ENCODE peak calls at places on chromosomes 11 and 22, in nine cellular contexts. One of them, this sample, is unnamed.

GRCh38 chr11:66289548-66290331 is 797 bp upstream of the YIF1A start:
- DNase-seq in smooth muscle cell of the brain vasculature: no peak
- DNase-seq in COR-L47: peak
- DNase-seq in AG20443: peak
- DNase-seq in stimulated activated CD4-positive, alpha-beta T cell treated with anti-CD3 and anti-CD28 coated beads, Interleukin-2, amount 100 ng/mL, for 48 hours: peak
- DNase-seq in EH: no peak
- DNase-seq in activated CD4-positive, alpha-beta T cell treated with anti-CD3 and anti-CD28 coated beads, Interleukin-2, amount 50 U/mL, for 1 hour: peak
- DNase-seq in activated T-cell treated with anti-CD3 and anti-CD28 coated beads, Interleukin-2, amount 50 U/mL, for 48 hours: peak
- DNase-seq in effector memory CD4-positive, alpha-beta T cell: no peak
- DNase-seq in this sample: no peak

GRCh38 chr11:103327721-103328120 is 218.5 kb downstream of the DYNC2H1 start:
- DNase-seq in smooth muscle cell of the brain vasculature: no peak
- DNase-seq in COR-L47: no peak
- DNase-seq in AG20443: no peak
- DNase-seq in stimulated activated CD4-positive, alpha-beta T cell treated with anti-CD3 and anti-CD28 coated beads, Interleukin-2, amount 100 ng/mL, for 48 hours: no peak
- DNase-seq in EH: no peak
- DNase-seq in activated CD4-positive, alpha-beta T cell treated with anti-CD3 and anti-CD28 coated beads, Interleukin-2, amount 50 U/mL, for 1 hour: no peak
- DNase-seq in activated T-cell treated with anti-CD3 and anti-CD28 coated beads, Interleukin-2, amount 50 U/mL, for 48 hours: no peak
- DNase-seq in effector memory CD4-positive, alpha-beta T cell: no peak
- DNase-seq in this sample: no peak

GRCh38 chr22:20998411-20999336 is 3.2 kb downstream of the THAP7 start:
- DNase-seq in smooth muscle cell of the brain vasculature: no peak
- DNase-seq in COR-L47: no peak
- DNase-seq in AG20443: no peak
- DNase-seq in stimulated activated CD4-positive, alpha-beta T cell treated with anti-CD3 and anti-CD28 coated beads, Interleukin-2, amount 100 ng/mL, for 48 hours: no peak
- DNase-seq in EH: no peak
- DNase-seq in activated CD4-positive, alpha-beta T cell treated with anti-CD3 and anti-CD28 coated beads, Interleukin-2, amount 50 U/mL, for 1 hour: no peak
- DNase-seq in activated T-cell treated with anti-CD3 and anti-CD28 coated beads, Interleukin-2, amount 50 U/mL, for 48 hours: peak
- DNase-seq in effector memory CD4-positive, alpha-beta T cell: no peak
- DNase-seq in this sample: no peak

GRCh38 chr11:74925281-74925680 is 23.6 kb downstream of the XRRA1 start:
- DNase-seq in smooth muscle cell of the brain vasculature: no peak
- DNase-seq in COR-L47: no peak
- DNase-seq in AG20443: peak
- DNase-seq in stimulated activated CD4-positive, alpha-beta T cell treated with anti-CD3 and anti-CD28 coated beads, Interleukin-2, amount 100 ng/mL, for 48 hours: no peak
- DNase-seq in EH: peak
- DNase-seq in activated CD4-positive, alpha-beta T cell treated with anti-CD3 and anti-CD28 coated beads, Interleukin-2, amount 50 U/mL, for 1 hour: no peak
- DNase-seq in activated T-cell treated with anti-CD3 and anti-CD28 coated beads, Interleukin-2, amount 50 U/mL, for 48 hours: no peak
- DNase-seq in effector memory CD4-positive, alpha-beta T cell: no peak
- DNase-seq in this sample: no peak

GRCh38 chr11:130190371-130190881 is 30.8 kb downstream of the ST14 start:
- DNase-seq in smooth muscle cell of the brain vasculature: no peak
- DNase-seq in COR-L47: peak
- DNase-seq in AG20443: no peak
- DNase-seq in stimulated activated CD4-positive, alpha-beta T cell treated with anti-CD3 and anti-CD28 coated beads, Interleukin-2, amount 100 ng/mL, for 48 hours: no peak
- DNase-seq in EH: no peak
- DNase-seq in activated CD4-positive, alpha-beta T cell treated with anti-CD3 and anti-CD28 coated beads, Interleukin-2, amount 50 U/mL, for 1 hour: no peak
- DNase-seq in activated T-cell treated with anti-CD3 and anti-CD28 coated beads, Interleukin-2, amount 50 U/mL, for 48 hours: no peak
- DNase-seq in effector memory CD4-positive, alpha-beta T cell: no peak
- DNase-seq in this sample: no peak

GRCh38 chr22:21735198-21736083 is at the start of gene YPEL1:
- DNase-seq in smooth muscle cell of the brain vasculature: peak
- DNase-seq in COR-L47: peak
- DNase-seq in AG20443: peak
- DNase-seq in stimulated activated CD4-positive, alpha-beta T cell treated with anti-CD3 and anti-CD28 coated beads, Interleukin-2, amount 100 ng/mL, for 48 hours: peak
- DNase-seq in EH: peak
- DNase-seq in activated CD4-positive, alpha-beta T cell treated with anti-CD3 and anti-CD28 coated beads, Interleukin-2, amount 50 U/mL, for 1 hour: peak
- DNase-seq in activated T-cell treated with anti-CD3 and anti-CD28 coated beads, Interleukin-2, amount 50 U/mL, for 48 hours: peak
- DNase-seq in effector memory CD4-positive, alpha-beta T cell: peak
- DNase-seq in this sample: peak

GRCh38 chr11:116792869-116793475 is 1.3 kb upstream of the APOA5 start:
- DNase-seq in smooth muscle cell of the brain vasculature: no peak
- DNase-seq in COR-L47: no peak
- DNase-seq in AG20443: peak
- DNase-seq in stimulated activated CD4-positive, alpha-beta T cell treated with anti-CD3 and anti-CD28 coated beads, Interleukin-2, amount 100 ng/mL, for 48 hours: no peak
- DNase-seq in EH: peak
- DNase-seq in activated CD4-positive, alpha-beta T cell treated with anti-CD3 and anti-CD28 coated beads, Interleukin-2, amount 50 U/mL, for 1 hour: no peak
- DNase-seq in activated T-cell treated with anti-CD3 and anti-CD28 coated beads, Interleukin-2, amount 50 U/mL, for 48 hours: no peak
- DNase-seq in effector memory CD4-positive, alpha-beta T cell: no peak
- DNase-seq in this sample: peak

GRCh38 chr22:39255449-39256185 is 10.8 kb upstream of the PDGFB start:
- DNase-seq in smooth muscle cell of the brain vasculature: no peak
- DNase-seq in COR-L47: no peak
- DNase-seq in AG20443: no peak
- DNase-seq in stimulated activated CD4-positive, alpha-beta T cell treated with anti-CD3 and anti-CD28 coated beads, Interleukin-2, amount 100 ng/mL, for 48 hours: no peak
- DNase-seq in EH: no peak
- DNase-seq in activated CD4-positive, alpha-beta T cell treated with anti-CD3 and anti-CD28 coated beads, Interleukin-2, amount 50 U/mL, for 1 hour: no peak
- DNase-seq in activated T-cell treated with anti-CD3 and anti-CD28 coated beads, Interleukin-2, amount 50 U/mL, for 48 hours: no peak
- DNase-seq in effector memory CD4-positive, alpha-beta T cell: no peak
- DNase-seq in this sample: no peak

GRCh38 chr11:2704896-2705606 is 5.3 kb upstream of the KCNQ1OT1 start:
- DNase-seq in smooth muscle cell of the brain vasculature: no peak
- DNase-seq in COR-L47: peak
- DNase-seq in AG20443: no peak
- DNase-seq in stimulated activated CD4-positive, alpha-beta T cell treated with anti-CD3 and anti-CD28 coated beads, Interleukin-2, amount 100 ng/mL, for 48 hours: no peak
- DNase-seq in EH: no peak
- DNase-seq in activated CD4-positive, alpha-beta T cell treated with anti-CD3 and anti-CD28 coated beads, Interleukin-2, amount 50 U/mL, for 1 hour: no peak
- DNase-seq in activated T-cell treated with anti-CD3 and anti-CD28 coated beads, Interleukin-2, amount 50 U/mL, for 48 hours: no peak
- DNase-seq in effector memory CD4-positive, alpha-beta T cell: no peak
- DNase-seq in this sample: no peak

GRCh38 chr11:35185696-35186095 is 46.7 kb downstream of the CD44 start:
- DNase-seq in smooth muscle cell of the brain vasculature: no peak
- DNase-seq in COR-L47: no peak
- DNase-seq in AG20443: peak
- DNase-seq in stimulated activated CD4-positive, alpha-beta T cell treated with anti-CD3 and anti-CD28 coated beads, Interleukin-2, amount 100 ng/mL, for 48 hours: no peak
- DNase-seq in EH: peak
- DNase-seq in activated CD4-positive, alpha-beta T cell treated with anti-CD3 and anti-CD28 coated beads, Interleukin-2, amount 50 U/mL, for 1 hour: no peak
- DNase-seq in activated T-cell treated with anti-CD3 and anti-CD28 coated beads, Interleukin-2, amount 50 U/mL, for 48 hours: no peak
- DNase-seq in effector memory CD4-positive, alpha-beta T cell: no peak
- DNase-seq in this sample: no peak

GRCh38 chr11:104700609-104701008 is 197.7 kb downstream of the CASP12 start:
- DNase-seq in smooth muscle cell of the brain vasculature: no peak
- DNase-seq in COR-L47: no peak
- DNase-seq in AG20443: peak
- DNase-seq in stimulated activated CD4-positive, alpha-beta T cell treated with anti-CD3 and anti-CD28 coated beads, Interleukin-2, amount 100 ng/mL, for 48 hours: no peak
- DNase-seq in EH: no peak
- DNase-seq in activated CD4-positive, alpha-beta T cell treated with anti-CD3 and anti-CD28 coated beads, Interleukin-2, amount 50 U/mL, for 1 hour: no peak
- DNase-seq in activated T-cell treated with anti-CD3 and anti-CD28 coated beads, Interleukin-2, amount 50 U/mL, for 48 hours: no peak
- DNase-seq in effector memory CD4-positive, alpha-beta T cell: no peak
- DNase-seq in this sample: peak

GRCh38 chr11:34052608-34053160 is 1.2 kb downstream of the CAPRIN1 start:
- DNase-seq in smooth muscle cell of the brain vasculature: no peak
- DNase-seq in COR-L47: peak
- DNase-seq in AG20443: no peak
- DNase-seq in stimulated activated CD4-positive, alpha-beta T cell treated with anti-CD3 and anti-CD28 coated beads, Interleukin-2, amount 100 ng/mL, for 48 hours: peak
- DNase-seq in EH: peak
- DNase-seq in activated CD4-positive, alpha-beta T cell treated with anti-CD3 and anti-CD28 coated beads, Interleukin-2, amount 50 U/mL, for 1 hour: no peak
- DNase-seq in activated T-cell treated with anti-CD3 and anti-CD28 coated beads, Interleukin-2, amount 50 U/mL, for 48 hours: peak
- DNase-seq in effector memory CD4-positive, alpha-beta T cell: no peak
- DNase-seq in this sample: no peak

GRCh38 chr11:122773781-122774266 is 64.5 kb upstream of the CRTAM start:
- DNase-seq in smooth muscle cell of the brain vasculature: no peak
- DNase-seq in COR-L47: no peak
- DNase-seq in AG20443: no peak
- DNase-seq in stimulated activated CD4-positive, alpha-beta T cell treated with anti-CD3 and anti-CD28 coated beads, Interleukin-2, amount 100 ng/mL, for 48 hours: no peak
- DNase-seq in EH: no peak
- DNase-seq in activated CD4-positive, alpha-beta T cell treated with anti-CD3 and anti-CD28 coated beads, Interleukin-2, amount 50 U/mL, for 1 hour: no peak
- DNase-seq in activated T-cell treated with anti-CD3 and anti-CD28 coated beads, Interleukin-2, amount 50 U/mL, for 48 hours: no peak
- DNase-seq in effector memory CD4-positive, alpha-beta T cell: no peak
- DNase-seq in this sample: no peak

GRCh38 chr22:44831885-44832284 is 79.5 kb downstream of the ARHGAP8 start:
- DNase-seq in smooth muscle cell of the brain vasculature: no peak
- DNase-seq in COR-L47: no peak
- DNase-seq in AG20443: no peak
- DNase-seq in stimulated activated CD4-positive, alpha-beta T cell treated with anti-CD3 and anti-CD28 coated beads, Interleukin-2, amount 100 ng/mL, for 48 hours: no peak
- DNase-seq in EH: no peak
- DNase-seq in activated CD4-positive, alpha-beta T cell treated with anti-CD3 and anti-CD28 coated beads, Interleukin-2, amount 50 U/mL, for 1 hour: no peak
- DNase-seq in activated T-cell treated with anti-CD3 and anti-CD28 coated beads, Interleukin-2, amount 50 U/mL, for 48 hours: no peak
- DNase-seq in effector memory CD4-positive, alpha-beta T cell: no peak
- DNase-seq in this sample: no peak

GRCh38 chr22:18970180-18970947 is 34.3 kb upstream of the PRODH start:
- DNase-seq in smooth muscle cell of the brain vasculature: no peak
- DNase-seq in COR-L47: peak
- DNase-seq in AG20443: peak
- DNase-seq in stimulated activated CD4-positive, alpha-beta T cell treated with anti-CD3 and anti-CD28 coated beads, Interleukin-2, amount 100 ng/mL, for 48 hours: peak
- DNase-seq in EH: peak
- DNase-seq in activated CD4-positive, alpha-beta T cell treated with anti-CD3 and anti-CD28 coated beads, Interleukin-2, amount 50 U/mL, for 1 hour: no peak
- DNase-seq in activated T-cell treated with anti-CD3 and anti-CD28 coated beads, Interleukin-2, amount 50 U/mL, for 48 hours: peak
- DNase-seq in effector memory CD4-positive, alpha-beta T cell: no peak
- DNase-seq in this sample: no peak

GRCh38 chr11:113193894-113194293 is 120.5 kb upstream of the TTC12 start:
- DNase-seq in smooth muscle cell of the brain vasculature: no peak
- DNase-seq in COR-L47: no peak
- DNase-seq in AG20443: no peak
- DNase-seq in stimulated activated CD4-positive, alpha-beta T cell treated with anti-CD3 and anti-CD28 coated beads, Interleukin-2, amount 100 ng/mL, for 48 hours: no peak
- DNase-seq in EH: peak
- DNase-seq in activated CD4-positive, alpha-beta T cell treated with anti-CD3 and anti-CD28 coated beads, Interleukin-2, amount 50 U/mL, for 1 hour: no peak
- DNase-seq in activated T-cell treated with anti-CD3 and anti-CD28 coated beads, Interleukin-2, amount 50 U/mL, for 48 hours: no peak
- DNase-seq in effector memory CD4-positive, alpha-beta T cell: no peak
- DNase-seq in this sample: no peak

GRCh38 chr11:20963596-20963995 is 294.2 kb downstream of the NELL1 start:
- DNase-seq in smooth muscle cell of the brain vasculature: no peak
- DNase-seq in COR-L47: no peak
- DNase-seq in AG20443: no peak
- DNase-seq in stimulated activated CD4-positive, alpha-beta T cell treated with anti-CD3 and anti-CD28 coated beads, Interleukin-2, amount 100 ng/mL, for 48 hours: no peak
- DNase-seq in EH: no peak
- DNase-seq in activated CD4-positive, alpha-beta T cell treated with anti-CD3 and anti-CD28 coated beads, Interleukin-2, amount 50 U/mL, for 1 hour: no peak
- DNase-seq in activated T-cell treated with anti-CD3 and anti-CD28 coated beads, Interleukin-2, amount 50 U/mL, for 48 hours: no peak
- DNase-seq in effector memory CD4-positive, alpha-beta T cell: no peak
- DNase-seq in this sample: no peak

GRCh38 chr22:26502688-26503561 is 9.3 kb downstream of the TFIP11 start:
- DNase-seq in smooth muscle cell of the brain vasculature: no peak
- DNase-seq in COR-L47: peak
- DNase-seq in AG20443: peak
- DNase-seq in stimulated activated CD4-positive, alpha-beta T cell treated with anti-CD3 and anti-CD28 coated beads, Interleukin-2, amount 100 ng/mL, for 48 hours: peak
- DNase-seq in EH: peak
- DNase-seq in activated CD4-positive, alpha-beta T cell treated with anti-CD3 and anti-CD28 coated beads, Interleukin-2, amount 50 U/mL, for 1 hour: peak
- DNase-seq in activated T-cell treated with anti-CD3 and anti-CD28 coated beads, Interleukin-2, amount 50 U/mL, for 48 hours: peak
- DNase-seq in effector memory CD4-positive, alpha-beta T cell: peak
- DNase-seq in this sample: no peak

GRCh38 chr11:12356944-12357655 is 20.3 kb upstream of the PARVA start:
- DNase-seq in smooth muscle cell of the brain vasculature: no peak
- DNase-seq in COR-L47: peak
- DNase-seq in AG20443: no peak
- DNase-seq in stimulated activated CD4-positive, alpha-beta T cell treated with anti-CD3 and anti-CD28 coated beads, Interleukin-2, amount 100 ng/mL, for 48 hours: no peak
- DNase-seq in EH: no peak
- DNase-seq in activated CD4-positive, alpha-beta T cell treated with anti-CD3 and anti-CD28 coated beads, Interleukin-2, amount 50 U/mL, for 1 hour: no peak
- DNase-seq in activated T-cell treated with anti-CD3 and anti-CD28 coated beads, Interleukin-2, amount 50 U/mL, for 48 hours: no peak
- DNase-seq in effector memory CD4-positive, alpha-beta T cell: no peak
- DNase-seq in this sample: no peak

GRCh38 chr11:3865388-3866193 is 10.1 kb downstream of the STIM1 start:
- DNase-seq in smooth muscle cell of the brain vasculature: no peak
- DNase-seq in COR-L47: no peak
- DNase-seq in AG20443: peak
- DNase-seq in stimulated activated CD4-positive, alpha-beta T cell treated with anti-CD3 and anti-CD28 coated beads, Interleukin-2, amount 100 ng/mL, for 48 hours: no peak
- DNase-seq in EH: peak
- DNase-seq in activated CD4-positive, alpha-beta T cell treated with anti-CD3 and anti-CD28 coated beads, Interleukin-2, amount 50 U/mL, for 1 hour: no peak
- DNase-seq in activated T-cell treated with anti-CD3 and anti-CD28 coated beads, Interleukin-2, amount 50 U/mL, for 48 hours: no peak
- DNase-seq in effector memory CD4-positive, alpha-beta T cell: no peak
- DNase-seq in this sample: peak

GRCh38 chr11:31214337-31214736 is 155.2 kb downstream of the DCDC1 start:
- DNase-seq in smooth muscle cell of the brain vasculature: no peak
- DNase-seq in COR-L47: no peak
- DNase-seq in AG20443: no peak
- DNase-seq in stimulated activated CD4-positive, alpha-beta T cell treated with anti-CD3 and anti-CD28 coated beads, Interleukin-2, amount 100 ng/mL, for 48 hours: no peak
- DNase-seq in EH: no peak
- DNase-seq in activated CD4-positive, alpha-beta T cell treated with anti-CD3 and anti-CD28 coated beads, Interleukin-2, amount 50 U/mL, for 1 hour: no peak
- DNase-seq in activated T-cell treated with anti-CD3 and anti-CD28 coated beads, Interleukin-2, amount 50 U/mL, for 48 hours: no peak
- DNase-seq in effector memory CD4-positive, alpha-beta T cell: no peak
- DNase-seq in this sample: no peak

GRCh38 chr22:43000441-43001175 is 14.3 kb downstream of the PACSIN2 start:
- DNase-seq in smooth muscle cell of the brain vasculature: no peak
- DNase-seq in COR-L47: no peak
- DNase-seq in AG20443: no peak
- DNase-seq in stimulated activated CD4-positive, alpha-beta T cell treated with anti-CD3 and anti-CD28 coated beads, Interleukin-2, amount 100 ng/mL, for 48 hours: peak
- DNase-seq in EH: peak
- DNase-seq in activated CD4-positive, alpha-beta T cell treated with anti-CD3 and anti-CD28 coated beads, Interleukin-2, amount 50 U/mL, for 1 hour: no peak
- DNase-seq in activated T-cell treated with anti-CD3 and anti-CD28 coated beads, Interleukin-2, amount 50 U/mL, for 48 hours: peak
- DNase-seq in effector memory CD4-positive, alpha-beta T cell: no peak
- DNase-seq in this sample: no peak

GRCh38 chr11:109132539-109132938 is 289.5 kb upstream of the C11orf87 start:
- DNase-seq in smooth muscle cell of the brain vasculature: no peak
- DNase-seq in COR-L47: no peak
- DNase-seq in AG20443: no peak
- DNase-seq in stimulated activated CD4-positive, alpha-beta T cell treated with anti-CD3 and anti-CD28 coated beads, Interleukin-2, amount 100 ng/mL, for 48 hours: no peak
- DNase-seq in EH: no peak
- DNase-seq in activated CD4-positive, alpha-beta T cell treated with anti-CD3 and anti-CD28 coated beads, Interleukin-2, amount 50 U/mL, for 1 hour: no peak
- DNase-seq in activated T-cell treated with anti-CD3 and anti-CD28 coated beads, Interleukin-2, amount 50 U/mL, for 48 hours: no peak
- DNase-seq in effector memory CD4-positive, alpha-beta T cell: no peak
- DNase-seq in this sample: peak

GRCh38 chr22:43436536-43437267 is 24.9 kb downstream of the MPPED1 start:
- DNase-seq in smooth muscle cell of the brain vasculature: no peak
- DNase-seq in COR-L47: no peak
- DNase-seq in AG20443: no peak
- DNase-seq in stimulated activated CD4-positive, alpha-beta T cell treated with anti-CD3 and anti-CD28 coated beads, Interleukin-2, amount 100 ng/mL, for 48 hours: no peak
- DNase-seq in EH: no peak
- DNase-seq in activated CD4-positive, alpha-beta T cell treated with anti-CD3 and anti-CD28 coated beads, Interleukin-2, amount 50 U/mL, for 1 hour: no peak
- DNase-seq in activated T-cell treated with anti-CD3 and anti-CD28 coated beads, Interleukin-2, amount 50 U/mL, for 48 hours: no peak
- DNase-seq in effector memory CD4-positive, alpha-beta T cell: no peak
- DNase-seq in this sample: no peak

GRCh38 chr11:66494935-66495334 is 14.7 kb downstream of the DPP3 start:
- DNase-seq in smooth muscle cell of the brain vasculature: no peak
- DNase-seq in COR-L47: no peak
- DNase-seq in AG20443: no peak
- DNase-seq in stimulated activated CD4-positive, alpha-beta T cell treated with anti-CD3 and anti-CD28 coated beads, Interleukin-2, amount 100 ng/mL, for 48 hours: no peak
- DNase-seq in EH: no peak
- DNase-seq in activated CD4-positive, alpha-beta T cell treated with anti-CD3 and anti-CD28 coated beads, Interleukin-2, amount 50 U/mL, for 1 hour: no peak
- DNase-seq in activated T-cell treated with anti-CD3 and anti-CD28 coated beads, Interleukin-2, amount 50 U/mL, for 48 hours: no peak
- DNase-seq in effector memory CD4-positive, alpha-beta T cell: no peak
- DNase-seq in this sample: no peak

GRCh38 chr22:44538071-44538470 is 40.0 kb upstream of the RTL6 start:
- DNase-seq in smooth muscle cell of the brain vasculature: no peak
- DNase-seq in COR-L47: no peak
- DNase-seq in AG20443: peak
- DNase-seq in stimulated activated CD4-positive, alpha-beta T cell treated with anti-CD3 and anti-CD28 coated beads, Interleukin-2, amount 100 ng/mL, for 48 hours: no peak
- DNase-seq in EH: peak
- DNase-seq in activated CD4-positive, alpha-beta T cell treated with anti-CD3 and anti-CD28 coated beads, Interleukin-2, amount 50 U/mL, for 1 hour: no peak
- DNase-seq in activated T-cell treated with anti-CD3 and anti-CD28 coated beads, Interleukin-2, amount 50 U/mL, for 48 hours: no peak
- DNase-seq in effector memory CD4-positive, alpha-beta T cell: no peak
- DNase-seq in this sample: no peak

GRCh38 chr11:77093987-77094840 is 8.4 kb upstream of the OMP start:
- DNase-seq in smooth muscle cell of the brain vasculature: no peak
- DNase-seq in COR-L47: no peak
- DNase-seq in AG20443: no peak
- DNase-seq in stimulated activated CD4-positive, alpha-beta T cell treated with anti-CD3 and anti-CD28 coated beads, Interleukin-2, amount 100 ng/mL, for 48 hours: no peak
- DNase-seq in EH: no peak
- DNase-seq in activated CD4-positive, alpha-beta T cell treated with anti-CD3 and anti-CD28 coated beads, Interleukin-2, amount 50 U/mL, for 1 hour: no peak
- DNase-seq in activated T-cell treated with anti-CD3 and anti-CD28 coated beads, Interleukin-2, amount 50 U/mL, for 48 hours: no peak
- DNase-seq in effector memory CD4-positive, alpha-beta T cell: no peak
- DNase-seq in this sample: no peak

GRCh38 chr11:134660416-134660815 is 248.4 kb upstream of the B3GAT1 start:
- DNase-seq in smooth muscle cell of the brain vasculature: no peak
- DNase-seq in COR-L47: no peak
- DNase-seq in AG20443: no peak
- DNase-seq in stimulated activated CD4-positive, alpha-beta T cell treated with anti-CD3 and anti-CD28 coated beads, Interleukin-2, amount 100 ng/mL, for 48 hours: no peak
- DNase-seq in EH: no peak
- DNase-seq in activated CD4-positive, alpha-beta T cell treated with anti-CD3 and anti-CD28 coated beads, Interleukin-2, amount 50 U/mL, for 1 hour: no peak
- DNase-seq in activated T-cell treated with anti-CD3 and anti-CD28 coated beads, Interleukin-2, amount 50 U/mL, for 48 hours: no peak
- DNase-seq in effector memory CD4-positive, alpha-beta T cell: no peak
- DNase-seq in this sample: no peak

GRCh38 chr11:129946256-129946655 is 50.9 kb upstream of the NFRKB start:
- DNase-seq in smooth muscle cell of the brain vasculature: no peak
- DNase-seq in COR-L47: no peak
- DNase-seq in AG20443: no peak
- DNase-seq in stimulated activated CD4-positive, alpha-beta T cell treated with anti-CD3 and anti-CD28 coated beads, Interleukin-2, amount 100 ng/mL, for 48 hours: no peak
- DNase-seq in EH: peak
- DNase-seq in activated CD4-positive, alpha-beta T cell treated with anti-CD3 and anti-CD28 coated beads, Interleukin-2, amount 50 U/mL, for 1 hour: no peak
- DNase-seq in activated T-cell treated with anti-CD3 and anti-CD28 coated beads, Interleukin-2, amount 50 U/mL, for 48 hours: no peak
- DNase-seq in effector memory CD4-positive, alpha-beta T cell: no peak
- DNase-seq in this sample: no peak

GRCh38 chr11:103959279-103959930 is 77.0 kb upstream of the DDI1 start:
- DNase-seq in smooth muscle cell of the brain vasculature: peak
- DNase-seq in COR-L47: no peak
- DNase-seq in AG20443: peak
- DNase-seq in stimulated activated CD4-positive, alpha-beta T cell treated with anti-CD3 and anti-CD28 coated beads, Interleukin-2, amount 100 ng/mL, for 48 hours: no peak
- DNase-seq in EH: peak
- DNase-seq in activated CD4-positive, alpha-beta T cell treated with anti-CD3 and anti-CD28 coated beads, Interleukin-2, amount 50 U/mL, for 1 hour: no peak
- DNase-seq in activated T-cell treated with anti-CD3 and anti-CD28 coated beads, Interleukin-2, amount 50 U/mL, for 48 hours: no peak
- DNase-seq in effector memory CD4-positive, alpha-beta T cell: no peak
- DNase-seq in this sample: no peak

GRCh38 chr22:44172370-44173108 is 8.2 kb upstream of the PARVG start:
- DNase-seq in smooth muscle cell of the brain vasculature: no peak
- DNase-seq in COR-L47: peak
- DNase-seq in AG20443: peak
- DNase-seq in stimulated activated CD4-positive, alpha-beta T cell treated with anti-CD3 and anti-CD28 coated beads, Interleukin-2, amount 100 ng/mL, for 48 hours: no peak
- DNase-seq in EH: no peak
- DNase-seq in activated CD4-positive, alpha-beta T cell treated with anti-CD3 and anti-CD28 coated beads, Interleukin-2, amount 50 U/mL, for 1 hour: no peak
- DNase-seq in activated T-cell treated with anti-CD3 and anti-CD28 coated beads, Interleukin-2, amount 50 U/mL, for 48 hours: no peak
- DNase-seq in effector memory CD4-positive, alpha-beta T cell: no peak
- DNase-seq in this sample: no peak